ENCODE peak calls at places on chromosomes 6 and 20, in eight cellular contexts. I is fibroblast of lung, C is cardiac muscle cell, Q is spleen, F is adrenal gland, N is Peyer's patch, Z is body of pancreas, U is left ventricle myocardium inferior. W is an unnamed sample.

GRCh38 chr20:38454556-38455473 is 17.8 kb upstream of the RALGAPB start:
- DNase-seq in U (no peak), Q (no peak), C (no peak), N (no peak), F (no peak), I (no peak), Z (no peak), W (no peak)

GRCh38 chr6:70763754-70764153 is 96.1 kb downstream of the SMAP1 start:
- DNase-seq in N (no peak), Q (no peak), F (no peak), Z (no peak), C (no peak), U (no peak), I (peak), W (no peak)

GRCh38 chr20:8876381-8876780 is 192.5 kb upstream of the PLCB4 start:
- DNase-seq in Z (no peak), F (no peak), I (no peak), C (no peak), Q (no peak), U (no peak), N (no peak), W (no peak)

GRCh38 chr6:164331026-164331425 is 916.5 kb downstream of the QKI start:
- DNase-seq in Q (no peak), Z (no peak), N (no peak), C (no peak), U (no peak), F (no peak), I (no peak), W (no peak)

GRCh38 chr6:19369770-19370169 is 467.4 kb upstream of the ID4 start:
- DNase-seq in I (peak), N (no peak), F (no peak), Q (no peak), C (peak), Z (no peak), U (no peak), W (no peak)

GRCh38 chr6:137342607-137343186 is 123.5 kb upstream of the IFNGR1 start:
- DNase-seq in U (no peak), Z (no peak), I (no peak), Q (no peak), N (no peak), F (no peak), C (peak), W (no peak)

GRCh38 chr6:52538921-52539354 is 37.9 kb downstream of the TRAM2 start:
- DNase-seq in Z (no peak), C (no peak), U (no peak), Q (no peak), I (peak), N (no peak), F (no peak), W (no peak)

GRCh38 chr6:116564296-116564695 is 7.0 kb upstream of the RWDD1 start:
- DNase-seq in F (no peak), Z (no peak), U (no peak), C (no peak), Q (no peak), N (no peak), I (peak), W (no peak)

GRCh38 chr6:168852336-168852884 is 401.2 kb downstream of the THBS2 start:
- DNase-seq in Q (no peak), C (no peak), N (no peak), F (no peak), I (no peak), Z (no peak), U (no peak), W (no peak)

GRCh38 chr6:39320370-39320984 is 2.0 kb downstream of the KCNK16 start:
- DNase-seq in Q (no peak), N (no peak), U (no peak), I (no peak), C (no peak), Z (no peak), F (no peak), W (no peak)

GRCh38 chr6:36912583-36912982 is 26.8 kb downstream of the C6orf89 start:
- DNase-seq in Q (no peak), C (no peak), N (no peak), I (peak), F (no peak), U (no peak), Z (no peak), W (peak)

GRCh38 chr20:25360631-25361286 is 29.9 kb downstream of the ABHD12 start:
- DNase-seq in Z (no peak), F (no peak), I (peak), N (no peak), C (no peak), U (no peak), Q (no peak), W (peak)

GRCh38 chr6:68990313-68990712 is 355.2 kb downstream of the ADGRB3 start:
- DNase-seq in Z (no peak), F (no peak), U (no peak), C (no peak), I (no peak), N (no peak), Q (no peak), W (no peak)

GRCh38 chr6:170374571-170375444 is 68.2 kb downstream of the FAM120B start:
- DNase-seq in C (no peak), F (no peak), Q (no peak), I (no peak), Z (no peak), U (no peak), N (no peak), W (no peak)

GRCh38 chr20:33169176-33169794 is 1.3 kb downstream of the BPIFA2 start:
- DNase-seq in Q (no peak), C (no peak), F (no peak), Z (no peak), I (no peak), N (no peak), U (no peak), W (no peak)

GRCh38 chr6:16872543-16873230 is 111.4 kb upstream of the ATXN1 start:
- DNase-seq in C (no peak), U (no peak), F (no peak), I (no peak), N (no peak), Z (no peak), Q (no peak), W (no peak)

GRCh38 chr6:14544689-14545088 is 427.1 kb downstream of the CD83 start:
- DNase-seq in U (no peak), Q (no peak), I (no peak), Z (no peak), N (no peak), F (no peak), C (peak), W (no peak)

GRCh38 chr20:58142843-58143185 is 85.6 kb downstream of the ANKRD60 start:
- DNase-seq in Q (no peak), C (no peak), N (no peak), U (no peak), F (no peak), I (no peak), Z (no peak), W (no peak)

GRCh38 chr20:52056203-52057062 is 135.1 kb downstream of the ZFP64 start:
- DNase-seq in Q (no peak), I (peak), U (no peak), N (no peak), C (no peak), F (no peak), Z (no peak), W (no peak)

GRCh38 chr6:6565069-6565468 is 23.5 kb upstream of the LY86 start:
- DNase-seq in F (no peak), Q (no peak), I (no peak), C (no peak), N (no peak), Z (peak), U (no peak), W (no peak)

GRCh38 chr6:66814156-66814555 is 1107.1 kb upstream of the EYS start:
- DNase-seq in F (no peak), N (no peak), I (peak), U (no peak), C (no peak), Z (no peak), Q (no peak), W (no peak)

GRCh38 chr20:17863209-17863576 is 105.4 kb downstream of the SNX5 start:
- DNase-seq in F (no peak), Z (no peak), Q (no peak), U (no peak), N (no peak), I (no peak), C (no peak), W (no peak)

GRCh38 chr6:148423601-148424270 is 81.1 kb downstream of the SASH1 start:
- DNase-seq in I (no peak), C (no peak), F (no peak), Z (peak), N (no peak), Q (no peak), U (no peak), W (peak)

GRCh38 chr20:364905-365794 is 15.4 kb upstream of the TRIB3 start:
- DNase-seq in C (no peak), N (no peak), Z (no peak), I (peak), U (no peak), Q (no peak), F (peak), W (no peak)

GRCh38 chr6:122792796-122793195 is 3.7 kb downstream of the SMPDL3A start:
- DNase-seq in N (no peak), U (no peak), C (no peak), F (no peak), Z (no peak), I (no peak), Q (no peak), W (no peak)
- H3K4me3 ChIP-seq in N (peak), U (no peak), C (no peak), F (no peak), Z (no peak), I (no peak), Q (no peak), W (no peak)

GRCh38 chr20:49964964-49965780 is 17.6 kb upstream of the SNAI1 start:
- DNase-seq in C (peak), F (no peak), N (no peak), U (no peak), Q (peak), Z (no peak), I (peak), W (no peak)
- TF ChIP-seq CTCF in C (peak), F (no peak), N (peak), U (peak), Q (no peak), Z (no peak), I (peak), W (no peak)

GRCh38 chr20:46088409-46089075 is 1.2 kb downstream of the NCOA5 start:
- DNase-seq in N (no peak), U (no peak), I (peak), Q (no peak), Z (no peak), C (no peak), F (no peak), W (no peak)
- H3K27ac ChIP-seq in N (peak), U (peak), I (peak), Q (peak), Z (peak), C (peak), F (peak), W (peak)

GRCh38 chr6:26183581-26184408 is 96.6 kb downstream of the HFE start:
- DNase-seq in C (peak), Q (peak), Z (peak), U (peak), I (peak), F (peak), N (peak), W (peak)

GRCh38 chr6:26185004-26185403 is 97.8 kb downstream of the HFE start:
- DNase-seq in F (no peak), I (no peak), Z (no peak), N (no peak), Q (no peak), U (no peak), C (no peak), W (no peak)

GRCh38 chr6:26185802-26186201 is 98.6 kb downstream of the HFE start:
- DNase-seq in N (no peak), Q (no peak), Z (no peak), C (no peak), F (no peak), U (no peak), I (no peak), W (no peak)

GRCh38 chr6:26184492-26184891 is 97.3 kb downstream of the HFE start:
- DNase-seq in Z (no peak), C (no peak), N (no peak), Q (no peak), I (no peak), F (no peak), U (no peak), W (no peak)

DNA sequence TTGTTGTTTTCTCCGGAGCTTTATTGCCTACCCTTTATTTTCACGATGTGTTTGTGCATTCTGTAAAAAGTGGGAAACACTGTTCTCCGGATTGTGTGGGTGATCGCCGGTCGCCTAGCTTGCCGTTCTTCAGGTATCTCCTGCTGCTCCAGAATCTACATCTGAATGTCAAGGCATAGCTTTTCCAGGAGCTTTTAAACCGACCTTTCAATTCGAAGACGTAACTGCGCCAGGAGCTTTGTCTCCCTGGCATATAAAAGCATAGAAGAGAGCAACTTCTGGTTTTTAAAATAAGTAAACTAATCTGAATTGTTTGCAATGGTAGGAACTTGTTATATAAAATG is 96.0 kb downstream of the HFE start:
- DNase-seq in N (no peak), Q (no peak), F (no peak), C (no peak), U (no peak), Z (no peak), I (no peak), W (no peak)
- H3K4me3 ChIP-seq in N (peak), Q (peak), F (no peak), C (peak), U (peak), Z (peak), I (no peak), W (peak)

GRCh38 chr6:159853735-159854134 is 37.1 kb upstream of the MAS1 start:
- DNase-seq in N (no peak), C (no peak), Z (no peak), I (no peak), F (no peak), U (no peak), Q (no peak), W (no peak)

GRCh38 chr6:159858259-159858658 is 32.5 kb upstream of the MAS1 start:
- DNase-seq in Z (no peak), Q (no peak), N (no peak), I (no peak), C (no peak), F (no peak), U (no peak), W (no peak)

GRCh38 chr6:159852877-159853276 is 37.9 kb upstream of the MAS1 start:
- DNase-seq in Q (no peak), C (no peak), N (no peak), Z (no peak), I (no peak), U (no peak), F (no peak), W (no peak)
- TF ChIP-seq CTCF in Q (no peak), C (peak), N (peak), Z (no peak), I (peak), U (peak), F (peak), W (no peak)

GRCh38 chr6:44788387-44788981 is 401.0 kb downstream of the CDC5L start:
- DNase-seq in C (no peak), U (no peak), I (no peak), N (no peak), Z (no peak), F (no peak), Q (no peak), W (no peak)
- H3K27ac ChIP-seq in C (no peak), U (no peak), I (no peak), N (no peak), Z (no peak), F (no peak), Q (no peak), W (no peak)

W was measured in prostate gland.